ENCODE peak calls at places on chromosomes 4 and X, in six cellular contexts. J is GM12878, O is GM12892, S is H1, Z is HepG2, F is K562. C is an unnamed sample.

GRCh38 chr4:140256335-140256734 is 102.4 kb upstream of the MAML3 start:
- DNase-seq in J (no peak), O (no peak), S (no peak), Z (peak; percentile 38), F (peak; percentile 3), C (no peak)

GRCh38 chr4:25484243-25484721 is 107.2 kb downstream of the ANAPC4 start:
- DNase-seq in J (peak; percentile 5), O (no peak), S (no peak), Z (no peak), F (no peak), C (no peak)

GRCh38 chr4:73703320-73703719 is 37.0 kb upstream of the CXCL8 start:
- DNase-seq in J (no peak), O (no peak), S (no peak), Z (no peak), F (peak; percentile 67), C (no peak)

GRCh38 chr4:108619372-108620100 is 840 bp upstream of the RPL34 start:
- DNase-seq in J (no peak), O (no peak), S (no peak), Z (no peak), F (peak; percentile 68), C (no peak)

GRCh38 chrX:54415534-54416350 is 24.5 kb upstream of the TSR2 start:
- DNase-seq in J (no peak), O (no peak), S (peak; percentile 55), Z (no peak), F (no peak), C (no peak)

GRCh38 chrX:47831788-47832187 is 4.9 kb upstream of the ZNF81 start:
- DNase-seq in J (no peak), O (peak; percentile 22), S (peak; percentile 52), Z (peak; percentile 29), F (peak; percentile 67), C (no peak)

GRCh38 chrX:72569786-72570185 is 2.9 kb downstream of the HDAC8 start:
- DNase-seq in J (no peak), O (no peak), S (no peak), Z (no peak), F (no peak), C (no peak)

GRCh38 chrX:119398974-119399771 is at the start of gene SLC25A43:
- DNase-seq in J (no peak), O (peak; percentile 69), S (peak; percentile 57), Z (no peak), F (peak; percentile 51), C (peak; percentile 65)

GRCh38 chrX:104803219-104803618 is 237.2 kb downstream of the IL1RAPL2 start:
- DNase-seq in J (no peak), O (no peak), S (no peak), Z (no peak), F (no peak), C (no peak)

GRCh38 chrX:153968754-153969124 is 2.9 kb downstream of the HCFC1 start:
- DNase-seq in J (no peak), O (no peak), S (no peak), Z (no peak), F (peak; percentile 75), C (no peak)

GRCh38 chr4:92333056-92333455 is 29.3 kb downstream of the GRID2 start:
- DNase-seq in J (no peak), O (no peak), S (no peak), Z (no peak), F (no peak), C (no peak)

GRCh38 chrX:48530736-48531135 is 8.8 kb upstream of the TBC1D25 start:
- DNase-seq in J (no peak), O (no peak), S (no peak), Z (no peak), F (no peak), C (no peak)

GRCh38 chr4:147833254-147833653 is 101.4 kb downstream of the ARHGAP10 start:
- DNase-seq in J (no peak), O (no peak), S (no peak), Z (no peak), F (no peak), C (no peak)

GRCh38 chrX:44596277-44596676 is 53.6 kb upstream of the FUNDC1 start:
- DNase-seq in J (peak; percentile 36), O (peak; percentile 6), S (no peak), Z (no peak), F (no peak), C (peak; percentile 0)

GRCh38 chrX:155993421-155993820 is 4.1 kb upstream of the IL9R start:
- DNase-seq in J (no peak), O (no peak), S (no peak), Z (peak; percentile 37), F (no peak), C (no peak)

GRCh38 chr4:25361253-25361652 is 15.8 kb upstream of the ANAPC4 start:
- DNase-seq in J (no peak), O (no peak), S (no peak), Z (no peak), F (no peak), C (no peak)

GRCh38 chr4:186228514-186228894 is 1.2 kb downstream of the KLKB1 start:
- DNase-seq in J (no peak), O (no peak), S (no peak), Z (no peak), F (no peak), C (no peak)

GRCh38 chr4:15717126-15717525 is 14.3 kb downstream of the BST1 start:
- DNase-seq in J (no peak), O (no peak), S (no peak), Z (no peak), F (no peak), C (no peak)

GRCh38 chr4:5770051-5770450 is 59.0 kb downstream of the EVC start:
- DNase-seq in J (no peak), O (no peak), S (peak; percentile 19), Z (no peak), F (no peak), C (no peak)

GRCh38 chrX:25009407-25009806 is 6.4 kb downstream of the ARX start:
- DNase-seq in J (no peak), O (no peak), S (no peak), Z (no peak), F (no peak), C (no peak)

GRCh38 chrX:27987862-27988646 is 6.8 kb upstream of the DCAF8L1 start:
- DNase-seq in J (no peak), O (no peak), S (no peak), Z (peak; percentile 5), F (no peak), C (no peak)

GRCh38 chr4:3256230-3257124 is 7.5 kb downstream of the MSANTD1 start:
- DNase-seq in J (no peak), O (peak; percentile 15), S (peak; percentile 30), Z (no peak), F (no peak), C (peak; percentile 4)

GRCh38 chr4:3254302-3255131 is 5.6 kb downstream of the MSANTD1 start:
- DNase-seq in J (no peak), O (no peak), S (peak; percentile 40), Z (no peak), F (no peak), C (no peak)

GRCh38 chr4:3257691-3258482 is 8.9 kb downstream of the MSANTD1 start:
- DNase-seq in J (peak; percentile 7), O (peak; percentile 30), S (no peak), Z (no peak), F (no peak), C (peak; percentile 50)

GRCh38 chr4:3255611-3256186 is 6.7 kb downstream of the MSANTD1 start:
- DNase-seq in J (no peak), O (peak; percentile 31), S (peak; percentile 22), Z (no peak), F (no peak), C (no peak)

DNA sequence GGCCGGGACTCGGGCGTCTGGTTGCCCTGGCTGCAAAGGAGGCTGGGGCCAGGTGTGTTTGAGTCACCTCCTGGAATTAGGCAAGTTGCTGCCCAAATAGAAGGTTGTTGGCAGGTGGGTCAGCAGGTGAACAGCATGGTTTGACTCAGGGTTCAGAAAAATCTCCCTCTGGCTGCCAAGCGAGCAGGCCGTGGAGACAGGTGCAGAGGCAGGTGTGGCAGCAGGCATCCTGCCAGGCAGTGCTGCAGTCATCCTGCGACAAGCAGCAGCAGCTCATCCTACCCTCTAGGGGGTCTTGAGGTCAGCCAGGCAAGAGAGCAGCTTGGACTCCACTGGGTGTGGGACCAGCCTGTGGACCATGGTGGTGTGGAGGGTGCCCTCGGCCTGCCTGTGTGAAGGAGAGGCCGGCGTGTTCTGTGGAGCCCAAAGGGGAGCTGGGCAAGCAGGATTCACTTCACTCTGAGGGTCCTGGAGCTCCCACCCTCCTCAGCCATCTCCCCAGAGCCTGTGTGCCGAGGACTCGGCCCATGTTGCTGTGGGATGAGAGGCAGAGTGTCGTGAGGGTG is 8.2 kb downstream of the MSANTD1 start:
- DNase-seq in J (no peak), O (peak; percentile 26), S (peak; percentile 39), Z (no peak), F (no peak), C (peak; percentile 34)
- TF ChIP-seq TAF1 in J (no peak), O (no peak), S (no peak), Z (no peak), F (no peak), C (no peak)

GRCh38 chrX:30659421-30659820 is 6.2 kb downstream of the GK start:
- DNase-seq in J (no peak), O (no peak), S (no peak), Z (no peak), F (peak; percentile 50), C (no peak)
- TF ChIP-seq POLR2A in J (no peak), O (no peak), S (no peak), Z (no peak), F (no peak), C (no peak)

DNA sequence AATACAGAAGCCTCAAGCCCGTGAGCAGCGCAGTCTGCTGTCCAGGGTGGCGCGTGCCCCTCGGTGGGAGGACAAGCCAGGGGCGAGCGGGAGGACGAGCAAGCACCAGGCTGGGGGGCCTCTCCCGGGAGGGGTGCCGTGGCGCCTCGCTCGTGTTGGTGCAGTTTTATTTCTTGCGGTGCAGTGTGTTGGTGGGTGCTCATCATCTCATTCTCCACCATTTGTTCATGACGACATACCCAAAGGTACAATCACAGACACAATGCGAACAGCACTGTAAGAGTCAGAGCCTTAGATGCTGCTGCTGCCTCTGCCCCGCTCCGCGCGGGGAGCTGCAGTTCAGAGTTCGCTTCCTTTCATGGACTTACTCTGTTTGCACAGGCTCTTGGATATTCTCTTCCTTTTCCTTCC is 30.3 kb downstream of the RGS12 start:
- DNase-seq in J (no peak), O (no peak), S (no peak), Z (peak; percentile 60), F (no peak), C (no peak)
- TF ChIP-seq TAF1 in J (no peak), O (no peak), S (no peak), Z (no peak), F (no peak), C (no peak)

DNA sequence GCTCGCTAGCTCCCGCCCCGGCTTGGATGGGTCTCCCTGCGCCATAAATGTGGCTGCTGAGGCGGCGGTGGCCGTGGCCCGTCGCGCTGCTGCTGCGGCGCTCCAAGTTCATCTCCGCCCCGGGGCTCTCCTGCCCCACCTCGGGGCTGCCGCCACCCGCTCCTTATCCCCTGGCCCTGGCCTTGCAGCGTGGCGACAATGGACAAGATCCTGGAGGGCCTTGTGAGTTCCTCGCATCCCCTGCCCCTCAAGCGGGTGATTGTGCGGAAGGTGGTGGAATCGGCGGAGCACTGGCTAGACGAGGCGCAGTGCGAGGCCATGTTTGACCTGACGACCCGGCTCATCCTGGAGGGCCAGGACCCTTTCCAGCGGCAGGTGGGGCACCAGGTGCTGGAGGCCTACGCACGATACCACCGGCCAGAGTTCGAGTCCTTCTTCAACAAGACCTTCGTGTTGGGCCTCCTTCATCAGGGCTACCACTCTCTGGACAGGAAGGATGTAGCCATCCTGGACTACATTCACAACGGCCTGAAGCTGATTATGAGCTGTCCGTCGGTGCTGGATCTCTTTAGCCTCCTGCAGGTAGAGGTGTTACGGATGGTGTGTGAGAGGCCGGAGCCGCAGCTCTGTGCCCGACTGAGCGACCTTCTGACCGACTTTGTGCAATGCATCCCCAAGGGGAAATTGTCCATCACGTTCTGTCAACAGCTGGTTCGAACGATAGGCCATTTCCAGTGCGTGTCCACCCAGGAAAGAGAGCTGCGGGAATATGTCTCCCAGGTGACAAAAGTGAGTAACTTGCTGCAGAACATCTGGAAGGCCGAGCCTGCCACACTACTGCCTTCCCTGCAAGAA is 763 bp downstream of the USP38 start:
- DNase-seq in J (no peak), O (no peak), S (peak; percentile 66), Z (peak; percentile 16), F (peak; percentile 48), C (no peak)
- TF ChIP-seq POLR2A in J (no peak), O (no peak), S (no peak), Z (no peak), F (no peak), C (no peak)

C was measured in GM12891.